ENCODE peak calls at places on chromosomes 12 and 14, in eight cellular contexts. H is islet precursor cell; X is NAMALWA; U is chondrocyte; W is LoVo; C is activated CD4-positive, alpha-beta T cell treated with anti-CD3 and anti-CD28 coated beads, Interleukin-2, amount 10 ng/mL, durations not matched to agents 7 days and 5 days; Z is activated T-cell treated with anti-CD3 and anti-CD28 coated beads, Interleukin-2, amount 50 U/mL, for 72 hours; D is heart left ventricle. E is an unnamed sample.

GRCh38 chr12:19031032-19031431 is 98.5 kb upstream of the PLEKHA5 start:
- DNase-seq in H (peak), D (no peak), U (no peak), Z (no peak), W (peak), X (no peak), C (no peak), E (no peak)

GRCh38 chr12:110765144-110765543 is 22.5 kb upstream of the PPP1CC start:
- DNase-seq in C (no peak), Z (no peak), H (no peak), U (no peak), W (no peak), X (no peak), D (no peak), E (no peak)

GRCh38 chr14:20820063-20820904 is 17.6 kb upstream of the RNASE1 start:
- DNase-seq in C (no peak), U (no peak), D (no peak), Z (no peak), W (peak), H (peak), X (peak), E (no peak)

GRCh38 chr12:49261726-49262125 is 3.2 kb upstream of the TUBA1C start:
- DNase-seq in H (no peak), C (no peak), W (no peak), U (no peak), D (no peak), X (no peak), Z (no peak), E (no peak)

GRCh38 chr12:106893451-106893850 is 62.3 kb upstream of the TMEM263 start:
- DNase-seq in C (no peak), W (no peak), H (no peak), Z (no peak), U (no peak), X (no peak), D (no peak), E (no peak)

GRCh38 chr14:51228890-51229289 is 11.2 kb upstream of the TMX1 start:
- DNase-seq in D (no peak), H (no peak), X (no peak), Z (no peak), W (no peak), C (no peak), U (no peak), E (no peak)

GRCh38 chr14:102654298-102654697 is 61.8 kb downstream of the RCOR1 start:
- DNase-seq in W (no peak), D (no peak), X (no peak), C (no peak), H (no peak), Z (peak), U (no peak), E (no peak)

GRCh38 chr14:69484444-69485113 is at the start of gene PLEKHD1:
- DNase-seq in W (no peak), H (peak), U (no peak), X (no peak), D (no peak), Z (no peak), C (no peak), E (no peak)

GRCh38 chr14:41362134-41362533 is 244.5 kb upstream of the LRFN5 start:
- DNase-seq in Z (no peak), D (no peak), U (no peak), C (no peak), X (no peak), W (no peak), H (no peak), E (no peak)

GRCh38 chr12:3170423-3171194 is 93.4 kb downstream of the TSPAN9 start:
- DNase-seq in H (peak), Z (no peak), C (no peak), D (no peak), X (no peak), U (no peak), W (no peak), E (no peak)

GRCh38 chr14:98234208-98234607 is 1037.8 kb downstream of the BCL11B start:
- DNase-seq in U (no peak), X (no peak), C (no peak), D (no peak), W (no peak), Z (peak), H (no peak), E (no peak)

GRCh38 chr12:102800565-102800964 is 116.5 kb downstream of the PAH start:
- DNase-seq in X (no peak), U (no peak), W (no peak), Z (no peak), H (no peak), D (no peak), C (no peak), E (no peak)

GRCh38 chr14:105445901-105446845 is 26.5 kb downstream of the MTA1 start:
- DNase-seq in Z (no peak), X (no peak), D (no peak), H (no peak), W (no peak), C (no peak), U (no peak), E (no peak)

GRCh38 chr14:73245401-73246325 is 8.4 kb downstream of the PAPLN start:
- DNase-seq in C (peak), Z (peak), D (peak), H (peak), W (no peak), X (peak), U (no peak), E (peak)

GRCh38 chr12:93632383-93632782 is 44.8 kb upstream of the CRADD start:
- DNase-seq in Z (no peak), H (peak), C (no peak), W (no peak), X (no peak), D (no peak), U (no peak), E (no peak)

GRCh38 chr14:55699131-55700057 is 119.4 kb downstream of the KTN1 start:
- DNase-seq in U (no peak), X (no peak), H (peak), C (no peak), W (peak), D (no peak), Z (no peak), E (no peak)

GRCh38 chr14:61462566-61463195 is 141.3 kb downstream of the PRKCH start:
- DNase-seq in H (peak), Z (no peak), U (no peak), W (no peak), X (no peak), C (no peak), D (no peak), E (no peak)

GRCh38 chr12:54749191-54749818 is 101.1 kb upstream of the DCD start:
- DNase-seq in X (peak), H (no peak), Z (peak), D (no peak), W (peak), U (no peak), C (peak), E (peak)